ENCODE peak calls at places on chromosomes 1 and 21, in nine cellular contexts. Q is GM12878, L is K562, Y is endothelial cell of umbilical vein, V is SK-N-SH, N is HCT116, F is A549, J is WTC11, G is HepG2. R is an unnamed sample.

GRCh38 chr1:225942574-225942973 is 1.6 kb upstream of the LEFTY2 start:
- DNase-seq in V (no peak), F (no peak), J (no peak), L (no peak), G (no peak), Y (peak; percentile 80), N (no peak), Q (peak; percentile 39), R (no peak)

GRCh38 chr1:40057310-40058030 is 16.9 kb downstream of the CAP1 start:
- DNase-seq in Y (peak; percentile 31), N (no peak), G (peak; percentile 74), J (no peak), F (no peak), L (peak; percentile 38), V (no peak), Q (no peak), R (no peak)

GRCh38 chr1:219324171-219324570 is 150.5 kb downstream of the LYPLAL1 start:
- DNase-seq in Q (no peak), G (no peak), Y (no peak), F (no peak), L (no peak), V (no peak), J (no peak), N (no peak), R (no peak)

GRCh38 chr1:47794530-47794929 is 202.7 kb downstream of the TRABD2B start:
- DNase-seq in N (no peak), G (no peak), V (no peak), F (no peak), Y (no peak), Q (no peak), L (no peak), J (no peak), R (no peak)

GRCh38 chr1:100358210-100358609 is 5.9 kb downstream of the CDC14A start:
- DNase-seq in Q (no peak), N (no peak), G (no peak), F (no peak), J (no peak), Y (peak; percentile 47), L (no peak), V (peak; percentile 39), R (peak; percentile 38)

GRCh38 chr1:966603-967295 is 467 bp downstream of the PLEKHN1 start:
- DNase-seq in Q (no peak), G (peak; percentile 31), F (peak; percentile 65), V (no peak), L (peak; percentile 92), N (no peak), Y (peak; percentile 57), J (peak; percentile 69), R (peak; percentile 77)

GRCh38 chr1:115712911-115713609 is 55.5 kb downstream of the CASQ2 start:
- DNase-seq in Q (no peak), L (no peak), G (no peak), F (no peak), N (no peak), Y (no peak), J (no peak), V (no peak), R (no peak)

GRCh38 chr1:218384576-218384975 is 39.4 kb downstream of the TGFB2 start:
- DNase-seq in J (no peak), L (no peak), V (no peak), Q (no peak), G (no peak), Y (peak; percentile 68), F (no peak), N (no peak), R (peak; percentile 22)

GRCh38 chr1:39406533-39407478 is 84.6 kb upstream of the BMP8A start:
- DNase-seq in N (no peak), F (no peak), V (no peak), Q (no peak), Y (peak; percentile 37), J (no peak), L (no peak), G (peak; percentile 21), R (no peak)

GRCh38 chr1:27569088-27569459 is 34.9 kb downstream of the AHDC1 start:
- DNase-seq in G (no peak), Y (no peak), Q (no peak), F (no peak), J (no peak), N (no peak), L (no peak), V (no peak), R (no peak)

GRCh38 chr1:6491480-6491962 is at the start of gene PLEKHG5:
- DNase-seq in L (no peak), N (peak; percentile 60), Y (peak; percentile 81), J (no peak), F (no peak), V (no peak), Q (no peak), G (peak; percentile 59), R (peak; percentile 95)

GRCh38 chr1:154546264-154547043 is 12.0 kb downstream of the UBE2Q1 start:
- DNase-seq in N (peak; percentile 63), L (peak; percentile 81), Y (peak; percentile 73), F (peak; percentile 90), G (peak; percentile 72), J (peak; percentile 82), V (peak; percentile 88), Q (peak; percentile 13), R (peak; percentile 66)

GRCh38 chr1:190102757-190103326 is 374.8 kb downstream of the BRINP3 start:
- DNase-seq in V (no peak), G (peak; percentile 5), N (no peak), L (no peak), Q (no peak), J (no peak), F (no peak), Y (no peak), R (no peak)

GRCh38 chr1:23249785-23250184 is 32.5 kb upstream of the HTR1D start:
- DNase-seq in G (no peak), Y (peak; percentile 40), L (no peak), J (no peak), F (no peak), N (no peak), V (peak; percentile 33), Q (no peak), R (no peak)

GRCh38 chr1:160814856-160815255 is 18.9 kb downstream of the LY9 start:
- DNase-seq in G (no peak), F (no peak), L (no peak), Q (no peak), V (no peak), J (no peak), N (no peak), Y (no peak), R (no peak)

GRCh38 chr21:44868707-44869106 is 4.8 kb downstream of the PTTG1IP start:
- DNase-seq in V (no peak), G (no peak), L (no peak), N (no peak), J (no peak), Q (no peak), F (no peak), Y (no peak), R (no peak)

GRCh38 chr1:158071106-158071505 is 77.7 kb downstream of the KIRREL1 start:
- DNase-seq in Q (no peak), V (no peak), F (no peak), L (no peak), N (no peak), G (no peak), J (no peak), Y (no peak), R (no peak)

GRCh38 chr21:42193131-42193671 is 25.7 kb upstream of the ABCG1 start:
- DNase-seq in L (no peak), F (no peak), N (no peak), G (no peak), Q (no peak), V (no peak), Y (peak; percentile 27), J (no peak), R (peak; percentile 57)
- TF ChIP-seq MAX in L (no peak), F (no peak), N (no peak), G (no peak), Q (no peak), V (no peak), Y (no peak), J (no peak), R (no peak)

DNA sequence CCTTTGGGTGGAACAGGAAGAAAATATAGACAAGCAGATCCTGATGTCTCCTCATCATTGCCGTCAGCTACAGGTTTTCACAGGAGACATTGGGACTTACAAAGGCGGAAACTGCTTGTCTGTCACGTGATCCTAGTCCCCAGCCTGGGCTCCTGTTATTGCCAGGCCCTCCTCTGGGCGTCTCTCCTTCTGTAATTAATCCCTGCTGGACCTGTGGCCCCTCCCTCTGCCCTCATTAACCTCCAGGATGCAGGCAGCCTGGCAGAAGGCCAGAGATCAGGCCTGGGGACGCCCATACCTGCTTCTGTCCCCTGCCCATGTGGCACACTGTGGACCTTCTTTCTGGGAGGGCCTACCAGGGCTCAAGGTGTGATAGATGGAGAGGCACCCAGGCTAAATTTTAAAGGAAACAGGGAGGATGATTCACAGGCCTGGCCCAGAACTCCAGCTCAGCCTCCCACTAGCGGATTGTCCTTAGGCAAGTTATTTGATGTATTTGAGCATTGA is 2.4 kb downstream of the S100A5 start:
- DNase-seq in L (peak; percentile 83), Y (no peak), V (peak; percentile 79), G (peak; percentile 50), N (no peak), F (no peak), Q (no peak), J (peak; percentile 68), R (no peak)
- TF ChIP-seq CTCF in L (peak; percentile 25), Y (no peak), V (no peak), G (peak; percentile 22), N (no peak), F (no peak), Q (no peak), J (no peak), R (no peak)

GRCh38 chr1:239998312-239998649 is 93.4 kb upstream of the FMN2 start:
- DNase-seq in V (no peak), Y (no peak), J (no peak), G (no peak), L (no peak), Q (no peak), N (no peak), F (no peak), R (no peak)

GRCh38 chr1:239999170-239999569 is 92.5 kb upstream of the FMN2 start:
- DNase-seq in G (peak; percentile 4), J (no peak), Q (no peak), L (no peak), F (no peak), N (no peak), Y (no peak), V (no peak), R (no peak)

GRCh38 chr1:240001177-240001740 is 90.4 kb upstream of the FMN2 start:
- DNase-seq in N (no peak), V (no peak), Y (no peak), G (no peak), L (no peak), Q (no peak), J (no peak), F (no peak), R (no peak)

GRCh38 chr1:239997515-239998311 is 94.0 kb upstream of the FMN2 start:
- DNase-seq in Y (no peak), J (peak; percentile 65), L (no peak), V (peak; percentile 89), Q (no peak), F (peak; percentile 43), G (no peak), N (no peak), R (no peak)

GRCh38 chr1:240000634-240001033 is 91.0 kb upstream of the FMN2 start:
- DNase-seq in J (no peak), Q (no peak), L (no peak), V (no peak), G (no peak), Y (no peak), N (no peak), F (no peak), R (no peak)
- TF ChIP-seq MAX in J (no peak), Q (no peak), L (no peak), V (no peak), G (no peak), Y (no peak), N (no peak), F (no peak), R (no peak)

GRCh38 chr1:46248122-46248920 is 758 bp downstream of the RAD54L start:
- DNase-seq in Q (no peak), V (peak; percentile 55), L (peak; percentile 73), F (peak; percentile 37), G (peak; percentile 62), J (peak; percentile 40), N (peak; percentile 48), Y (peak; percentile 17), R (peak; percentile 65)
- TF ChIP-seq CTCF in Q (no peak), V (peak; percentile 27), L (peak; percentile 47), F (no peak), G (peak; percentile 49), J (peak; percentile 18), N (peak; percentile 56), Y (no peak), R (peak; percentile 20)

R was measured in NB4.